ENCODE peak calls at places on chromosome 2, in four cellular contexts. N is glutamatergic neuron, H is BE2C, X is Panc1. G is an unnamed sample.

GRCh38 chr2:165772183-165772582 is 21.9 kb downstream of the GALNT3 start:
- DNase-seq in N (no peak), H (no peak), X (no peak), G (no peak)

GRCh38 chr2:140698736-140699135 is 1432.1 kb downstream of the LRP1B start:
- DNase-seq in N (no peak), H (no peak), X (no peak), G (no peak)

GRCh38 chr2:171675810-171676345 is 11.4 kb upstream of the DYNC1I2 start:
- DNase-seq in N (no peak), H (no peak), X (no peak), G (no peak)

GRCh38 chr2:1769703-1770422 is 25.5 kb upstream of the PXDN start:
- DNase-seq in N (peak), H (peak), X (peak), G (peak)

GRCh38 chr2:190589008-190589407 is 54.5 kb upstream of the NEMP2 start:
- DNase-seq in N (no peak), H (no peak), X (no peak), G (no peak)

GRCh38 chr2:169765523-169765922 is 31.9 kb downstream of the KLHL23 start:
- DNase-seq in N (no peak), H (no peak), X (no peak), G (peak)

GRCh38 chr2:224951723-224952481 is 90.4 kb downstream of the DOCK10 start:
- DNase-seq in N (no peak), H (no peak), X (no peak), G (no peak)

GRCh38 chr2:239908308-239908707 is 116.8 kb downstream of the NDUFA10 start:
- DNase-seq in N (no peak), H (no peak), X (no peak), G (no peak)

DNA sequence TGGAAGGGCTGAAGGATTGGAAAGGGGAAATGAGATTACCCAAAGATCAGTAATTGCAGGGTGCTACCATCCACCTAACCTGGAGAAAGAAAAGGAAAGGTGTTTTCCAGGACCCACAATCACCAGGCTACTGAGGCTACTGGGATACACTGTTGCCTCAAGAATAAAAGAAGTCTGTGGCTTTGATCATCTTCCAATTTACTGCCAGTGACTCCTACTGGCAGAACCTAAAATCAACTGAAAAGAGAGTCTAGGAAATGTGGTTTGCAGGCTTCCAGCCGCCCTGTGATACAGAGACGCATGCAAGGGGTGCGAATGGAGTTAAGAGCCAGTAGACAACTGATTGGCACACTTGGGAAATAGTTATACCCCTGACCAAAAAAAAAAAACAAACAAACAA is 16.6 kb upstream of the TTL start:
- DNase-seq in N (no peak), H (no peak), X (no peak), G (no peak)
- TF ChIP-seq CTCF in N (no peak), H (peak), X (peak), G (peak)

GRCh38 chr2:38301969-38302702 is 74.9 kb downstream of the ATL2 start:
- DNase-seq in N (no peak), H (no peak), X (no peak), G (no peak)
- TF ChIP-seq CTCF in N (no peak), H (no peak), X (no peak), G (no peak)

GRCh38 chr2:84906108-84906899 is 848 bp downstream of the TMSB10 start:
- DNase-seq in N (peak), H (peak), X (no peak), G (no peak)

GRCh38 chr2:84904151-84904550 is 1.3 kb upstream of the TMSB10 start:
- DNase-seq in N (no peak), H (no peak), X (no peak), G (no peak)

GRCh38 chr2:84906900-84907714 is 1.7 kb downstream of the TMSB10 start:
- DNase-seq in N (peak), H (peak), X (no peak), G (no peak)

GRCh38 chr2:84904717-84905174 is 710 bp upstream of the TMSB10 start:
- DNase-seq in N (peak), H (no peak), X (no peak), G (no peak)

GRCh38 chr2:84905181-84906107 is at the start of gene TMSB10:
- DNase-seq in N (peak), H (peak), X (no peak), G (no peak)
- TF ChIP-seq CTCF in N (no peak), H (no peak), X (no peak), G (peak)

DNA sequence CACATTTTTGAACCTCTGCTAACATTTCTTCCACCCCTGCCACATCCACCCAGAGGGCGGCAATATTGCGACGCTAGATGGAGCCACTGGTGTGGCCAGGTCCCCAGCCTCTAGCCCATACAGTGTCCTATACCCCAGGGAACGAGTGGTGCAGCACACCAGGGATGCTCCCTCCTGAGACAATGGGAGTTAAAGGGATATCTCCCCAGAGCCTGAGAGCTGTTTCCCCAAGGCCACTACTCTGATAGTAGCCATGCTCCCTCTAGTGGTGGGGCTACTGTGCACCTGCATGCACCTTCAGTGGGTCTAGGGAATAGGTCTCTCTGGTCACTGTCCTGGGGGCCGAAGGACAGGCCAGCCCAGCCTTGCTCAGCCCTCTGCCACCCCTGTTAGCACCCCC is 336.4 kb upstream of the FSHR start:
- DNase-seq in N (no peak), H (peak), X (peak), G (peak)
- TF ChIP-seq CTCF in N (peak), H (peak), X (peak), G (peak)

GRCh38 chr2:206023183-206023582 is 62.8 kb downstream of the INO80D start:
- DNase-seq in N (no peak), H (no peak), X (no peak), G (no peak)
- TF ChIP-seq CTCF in N (no peak), H (no peak), X (no peak), G (no peak)

DNA sequence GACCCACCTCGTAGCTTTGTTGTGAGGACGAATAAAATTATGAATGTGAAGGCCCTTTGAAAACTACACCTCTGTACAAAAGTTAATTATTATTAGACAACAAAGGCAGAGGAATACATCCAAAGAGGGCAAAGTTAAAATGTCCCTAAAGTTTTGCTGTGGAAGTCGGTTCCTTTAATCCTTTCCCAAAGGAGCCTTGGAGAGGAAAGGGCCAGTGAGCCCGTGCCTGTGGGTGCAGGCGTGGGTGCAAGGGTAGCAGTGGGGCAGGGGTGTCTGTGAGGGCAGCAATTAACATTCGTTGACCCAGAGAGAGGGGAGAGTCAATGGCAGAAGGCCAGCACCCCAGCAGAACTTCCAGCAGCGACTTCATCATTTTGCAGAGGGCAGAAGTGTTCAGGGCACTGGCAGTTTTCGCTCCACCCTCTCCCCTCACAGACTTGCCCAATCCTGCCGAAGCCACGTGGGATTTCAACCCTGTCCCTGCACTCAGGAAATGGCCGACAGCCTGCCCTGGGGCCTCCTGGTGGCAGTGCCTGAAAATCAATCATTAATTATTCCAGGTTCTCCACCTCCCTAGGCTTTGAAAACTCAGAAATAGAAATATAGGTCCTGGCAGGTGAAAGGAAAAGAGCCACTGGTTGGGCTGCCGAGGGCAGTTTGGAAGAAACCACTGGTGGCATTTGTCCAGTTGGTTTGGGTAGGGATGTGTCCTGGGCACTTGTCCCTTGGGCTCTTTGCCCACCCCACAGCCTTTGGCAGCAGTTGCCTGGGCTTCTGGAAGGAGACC is 4.2 kb upstream of the PAX8 start:
- DNase-seq in N (peak), H (no peak), X (no peak), G (no peak)
- TF ChIP-seq CTCF in N (no peak), H (no peak), X (no peak), G (no peak)

DNA sequence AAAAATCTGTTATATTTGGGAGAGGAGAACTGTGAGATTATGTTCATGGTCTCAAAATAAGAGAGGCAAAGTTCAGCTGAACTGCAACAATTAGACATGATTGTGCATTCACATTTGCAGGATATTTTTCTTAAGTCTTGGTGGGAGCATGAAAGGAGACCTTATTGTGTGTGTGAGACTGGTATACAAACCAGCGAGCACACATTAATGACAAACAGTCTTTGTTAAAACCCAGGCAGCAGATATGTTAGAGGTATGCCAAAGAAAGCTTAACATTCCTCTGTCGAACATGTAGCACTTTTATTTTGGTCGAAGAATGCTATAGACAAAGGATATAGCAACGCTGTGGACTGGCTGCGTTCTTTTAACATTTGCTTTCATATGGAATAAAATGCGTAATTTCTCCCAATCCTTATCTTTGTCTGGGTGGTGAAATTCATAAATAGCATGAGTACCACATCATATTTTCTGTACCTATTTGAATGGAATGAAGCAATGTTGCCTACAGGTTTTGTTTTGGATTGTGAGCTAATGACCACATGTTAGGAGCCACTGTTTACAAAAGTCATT is 88.4 kb downstream of the ICOS start:
- DNase-seq in N (no peak), H (no peak), X (no peak), G (no peak)
- TF ChIP-seq CTCF in N (no peak), H (no peak), X (no peak), G (no peak)

GRCh38 chr2:146412625-146413024 is 1432.2 kb upstream of the ACVR2A start:
- DNase-seq in N (no peak), H (no peak), X (no peak), G (no peak)
- TF ChIP-seq CTCF in N (peak), H (no peak), X (peak), G (peak)

DNA sequence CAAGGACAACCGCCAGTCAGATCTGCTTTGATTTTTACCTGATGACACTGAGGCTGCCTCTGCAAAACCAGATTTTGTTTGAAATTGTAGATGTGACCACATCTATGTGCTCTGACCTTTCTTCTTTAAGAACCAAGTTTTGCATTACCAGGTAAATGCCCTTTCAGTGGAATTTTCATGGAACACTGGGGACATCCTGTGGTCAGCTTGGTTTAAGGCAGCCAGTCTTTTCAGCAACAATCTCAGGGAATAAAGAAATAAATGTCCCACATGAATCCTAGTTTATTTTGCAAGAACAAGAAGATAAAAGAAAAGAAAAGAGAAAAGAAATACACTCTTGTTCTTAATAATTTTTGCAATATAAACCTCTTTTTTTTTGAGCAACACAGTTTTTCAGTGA is 90.6 kb downstream of the POU3F3 start:
- DNase-seq in N (no peak), H (no peak), X (peak), G (peak)
- TF ChIP-seq CTCF in N (no peak), H (peak), X (peak), G (peak)